ENCODE peak calls at places on chromosomes 11 and 22, in ten cellular contexts. E, C, O, N, G, Y, Z, K, P and Q are unnamed samples.

GRCh38 chr22:46408568-46409506 is 73.3 kb downstream of the TRMU start:
- DNase-seq in E (no peak), C (no peak), O (no peak), N (no peak), G (no peak), Y (no peak), Z (no peak), K (no peak), P (no peak), Q (no peak)

GRCh38 chr11:26276798-26277424 is 55.0 kb upstream of the ANO3 start:
- DNase-seq in E (peak; percentile 24), C (no peak), O (no peak), N (peak; percentile 44), G (no peak), Y (peak; percentile 43), Z (peak; percentile 71), K (peak; percentile 28), P (peak; percentile 67), Q (no peak)

GRCh38 chr22:21054046-21054713 is 8.4 kb downstream of the LRRC74B start:
- DNase-seq in E (no peak), C (no peak), O (no peak), N (no peak), G (no peak), Y (no peak), Z (no peak), K (no peak), P (no peak), Q (no peak)

GRCh38 chr11:65491614-65492386 is 7.0 kb upstream of the MALAT1 start:
- DNase-seq in E (peak; percentile 82), C (peak; percentile 79), O (peak; percentile 94), N (peak; percentile 86), G (peak; percentile 86), Y (no peak), Z (peak; percentile 64), K (no peak), P (peak; percentile 86), Q (no peak)

GRCh38 chr22:47390026-47390970 is 627.8 kb downstream of the TBC1D22A start:
- DNase-seq in E (no peak), C (no peak), O (peak; percentile 55), N (no peak), G (no peak), Y (no peak), Z (no peak), K (no peak), P (no peak), Q (peak; percentile 56)

GRCh38 chr22:43880743-43881055 is 11.1 kb downstream of the PNPLA5 start:
- DNase-seq in E (no peak), C (no peak), O (no peak), N (no peak), G (peak; percentile 55), Y (no peak), Z (no peak), K (no peak), P (no peak), Q (peak; percentile 61)

GRCh38 chr11:6498121-6498520 is 1.0 kb downstream of the DNHD1 start:
- DNase-seq in E (no peak), C (no peak), O (peak; percentile 85), N (no peak), G (no peak), Y (no peak), Z (no peak), K (no peak), P (no peak), Q (no peak)

GRCh38 chr22:31272522-31273446 is 19.5 kb downstream of the PIK3IP1 start:
- DNase-seq in E (no peak), C (no peak), O (peak; percentile 48), N (peak; percentile 58), G (no peak), Y (peak; percentile 79), Z (peak; percentile 66), K (peak; percentile 64), P (peak; percentile 89), Q (no peak)

GRCh38 chr11:119172513-119172912 is 4.0 kb downstream of the NLRX1 start:
- DNase-seq in E (no peak), C (no peak), O (no peak), N (no peak), G (no peak), Y (no peak), Z (no peak), K (no peak), P (no peak), Q (no peak)

GRCh38 chr11:103537904-103538502 is 428.8 kb downstream of the DYNC2H1 start:
- DNase-seq in E (no peak), C (no peak), O (no peak), N (no peak), G (no peak), Y (peak; percentile 30), Z (no peak), K (no peak), P (peak; percentile 29), Q (no peak)

GRCh38 chr11:8297781-8298440 is 34.2 kb upstream of the LMO1 start:
- DNase-seq in E (no peak), C (no peak), O (peak; percentile 25), N (peak; percentile 8), G (no peak), Y (no peak), Z (no peak), K (no peak), P (no peak), Q (peak; percentile 36)

GRCh38 chr11:120707098-120707497 is 195.6 kb downstream of the GRIK4 start:
- DNase-seq in E (no peak), C (peak; percentile 32), O (no peak), N (no peak), G (no peak), Y (no peak), Z (no peak), K (no peak), P (no peak), Q (no peak)

GRCh38 chr11:62856333-62856910 is 17.0 kb upstream of the WDR74 start:
- DNase-seq in E (no peak), C (no peak), O (no peak), N (no peak), G (no peak), Y (no peak), Z (peak; percentile 41), K (no peak), P (no peak), Q (peak; percentile 47)

GRCh38 chr11:62860835-62861563 is 19.7 kb upstream of the SLC3A2 start:
- DNase-seq in E (no peak), C (no peak), O (no peak), N (no peak), G (no peak), Y (no peak), Z (no peak), K (no peak), P (no peak), Q (peak; percentile 27)

GRCh38 chr11:62855571-62856332 is 16.4 kb upstream of the WDR74 start:
- DNase-seq in E (peak; percentile 96), C (peak; percentile 96), O (peak; percentile 99), N (peak; percentile 97), G (peak; percentile 97), Y (peak; percentile 93), Z (peak; percentile 99), K (peak; percentile 98), P (peak; percentile 99), Q (peak; percentile 99)

GRCh38 chr11:62857541-62857982 is 18.2 kb upstream of the WDR74 start:
- DNase-seq in E (no peak), C (no peak), O (no peak), N (no peak), G (no peak), Y (no peak), Z (no peak), K (no peak), P (no peak), Q (no peak)

DNA sequence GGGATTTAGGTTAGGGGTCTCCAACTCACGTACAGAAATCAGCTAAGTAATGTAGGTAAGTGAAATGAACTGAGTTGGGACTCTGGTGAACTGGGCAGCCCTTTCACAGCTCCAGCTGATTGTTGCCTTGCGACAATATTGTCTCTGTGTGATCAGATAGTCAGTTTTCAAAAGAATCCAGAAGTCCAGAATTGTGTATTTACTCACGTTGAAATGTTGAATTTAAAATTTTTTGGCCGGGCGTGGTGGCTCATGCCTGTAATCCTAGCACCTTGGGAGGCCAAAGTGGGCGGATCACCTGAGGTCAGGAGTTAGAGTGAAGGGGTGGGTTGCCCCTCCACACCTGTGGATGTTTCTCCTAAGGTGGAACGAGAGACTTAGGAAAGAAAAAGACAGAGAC is 18.8 kb upstream of the WDR74 start:
- DNase-seq in E (no peak), C (no peak), O (no peak), N (no peak), G (no peak), Y (no peak), Z (no peak), K (no peak), P (no peak), Q (peak; percentile 56)
- H3K36me3 ChIP-seq in E (no peaks in the 10 kb centered on the region), C (no peaks in the 10 kb centered on the region), O (no peaks in the 10 kb centered on the region), N (peaks cover 12% of the 10 kb centered on the region), G (peaks cover 17% of the 10 kb centered on the region), Y (peaks cover 20% of the 10 kb centered on the region), Z (peaks cover 76% of the 10 kb centered on the region), K (peaks cover 10% of the 10 kb centered on the region), P (peaks cover 19% of the 10 kb centered on the region), Q (peaks cover 6% of the 10 kb centered on the region)

GRCh38 chr22:23183107-23183698 is 2.9 kb downstream of the BCR start:
- DNase-seq in E (peak; percentile 63), C (peak; percentile 68), O (no peak), N (peak; percentile 70), G (peak; percentile 74), Y (peak; percentile 80), Z (peak; percentile 43), K (no peak), P (peak; percentile 96), Q (no peak)
- H3K27ac ChIP-seq in E (no peak overlapping the region), C (peak overlapping the region; percentile 31), O (peak overlapping the region; percentile 27), N (peak overlapping the region; percentile 75), G (no peak overlapping the region), Y (no peak overlapping the region), Z (peak overlapping the region; percentile 27), K (peak overlapping the region; percentile 11), P (peak overlapping the region; percentile 36), Q (no peak overlapping the region)

DNA sequence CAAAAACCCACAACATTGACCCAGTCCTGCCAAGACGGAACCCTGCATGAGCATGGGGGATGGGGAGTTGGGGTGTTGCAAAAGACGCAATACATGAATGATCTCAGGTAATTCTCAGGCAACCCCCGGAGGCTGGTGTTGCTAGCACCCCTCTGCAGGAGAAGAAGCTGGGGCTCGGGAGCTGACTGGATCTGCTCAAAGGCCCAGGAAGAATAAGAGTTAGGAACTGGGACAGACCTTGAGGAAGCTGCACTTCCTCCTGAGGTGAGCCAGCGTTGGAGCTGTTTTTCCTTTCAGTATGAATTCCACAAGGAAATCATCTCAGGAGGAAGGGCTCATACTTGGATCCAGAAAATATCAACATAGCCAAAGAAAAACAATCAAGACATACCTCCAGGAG is at the start of gene KRTAP5-9:
- DNase-seq in E (no peak), C (no peak), O (peak; percentile 24), N (no peak), G (no peak), Y (no peak), Z (no peak), K (no peak), P (no peak), Q (no peak)
- H3K4me3 ChIP-seq in E (no peak within 1 kb of the TSS), C (no peak within 1 kb of the TSS), O (no peak within 1 kb of the TSS), N (no peak within 1 kb of the TSS), G (no peak within 1 kb of the TSS), Y (no peak within 1 kb of the TSS), Z (no peak within 1 kb of the TSS), K (no peak within 1 kb of the TSS), P (no peak within 1 kb of the TSS), Q (no peak within 1 kb of the TSS)

DNA sequence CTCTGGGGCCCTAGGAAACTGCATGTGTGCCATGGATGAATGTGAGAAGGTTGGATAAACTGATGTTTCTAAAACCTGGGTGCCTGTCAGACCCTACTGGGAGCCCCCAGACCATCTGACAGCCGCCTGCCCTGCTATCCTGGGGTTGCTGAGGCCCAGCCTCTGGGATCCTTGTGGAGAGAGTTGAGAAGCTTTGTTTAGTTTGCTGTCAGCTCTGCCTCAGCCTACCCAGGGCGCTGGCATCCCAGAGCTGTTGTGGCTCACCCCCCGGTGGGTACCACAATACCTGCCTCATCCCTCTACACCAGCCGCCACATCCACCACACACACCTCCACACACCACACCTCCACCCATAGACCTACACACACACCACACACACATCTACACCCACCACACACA is 38.5 kb upstream of the HMOX1 start:
- DNase-seq in E (no peak), C (no peak), O (no peak), N (no peak), G (no peak), Y (no peak), Z (no peak), K (no peak), P (no peak), Q (no peak)
- H3K36me3 ChIP-seq in E (no peaks in the 10 kb centered on the region), C (no peaks in the 10 kb centered on the region), O (peaks cover 2% of the 10 kb centered on the region), N (peaks cover 97% of the 10 kb centered on the region), G (peaks cover 73% of the 10 kb centered on the region), Y (no peaks in the 10 kb centered on the region), Z (peaks cover 22% of the 10 kb centered on the region), K (peaks cover 6% of the 10 kb centered on the region), P (no peaks in the 10 kb centered on the region), Q (peaks cover 96% of the 10 kb centered on the region)